ENCODE peak calls at places on chromosomes 4 and X, in nine cellular contexts. One of them, this sample, is unnamed.

GRCh38 chrX:40099046-40099968 is 1.5 kb upstream of the BCOR start:
- DNase-seq in lung: no peak
- DNase-seq in right atrium auricular region: no peak
- DNase-seq in CD8-positive, alpha-beta T cell: no peak
- DNase-seq in T-helper 17 cell: peak; percentile 37
- DNase-seq in fibroblast of lung: no peak
- DNase-seq in osteoblast: peak; percentile 89
- DNase-seq in BE2C: peak; percentile 56
- DNase-seq in pancreas: peak; percentile 60
- DNase-seq in this sample: peak; percentile 63

GRCh38 chrX:124462931-124463330 is 116.6 kb downstream of the SH2D1A start:
- DNase-seq in osteoblast: no peak
- DNase-seq in fibroblast of lung: no peak
- DNase-seq in T-helper 17 cell: no peak
- DNase-seq in pancreas: no peak
- DNase-seq in lung: no peak
- DNase-seq in BE2C: no peak
- DNase-seq in CD8-positive, alpha-beta T cell: no peak
- DNase-seq in right atrium auricular region: no peak
- DNase-seq in this sample: no peak

GRCh38 chrX:47900833-47901232 is 64.1 kb downstream of the ZNF81 start:
- DNase-seq in osteoblast: no peak
- DNase-seq in fibroblast of lung: no peak
- DNase-seq in pancreas: no peak
- DNase-seq in right atrium auricular region: no peak
- DNase-seq in BE2C: no peak
- DNase-seq in lung: no peak
- DNase-seq in T-helper 17 cell: no peak
- DNase-seq in CD8-positive, alpha-beta T cell: no peak
- DNase-seq in this sample: no peak

GRCh38 chr4:10093801-10094552 is 22.6 kb downstream of the WDR1 start:
- DNase-seq in CD8-positive, alpha-beta T cell: no peak
- DNase-seq in fibroblast of lung: peak; percentile 98
- DNase-seq in lung: peak; percentile 53
- DNase-seq in osteoblast: peak; percentile 97
- DNase-seq in T-helper 17 cell: no peak
- DNase-seq in BE2C: no peak
- DNase-seq in right atrium auricular region: no peak
- DNase-seq in pancreas: no peak
- DNase-seq in this sample: no peak

GRCh38 chr4:115609631-115610030 is 496.2 kb upstream of the NDST4 start:
- DNase-seq in pancreas: no peak
- DNase-seq in fibroblast of lung: peak; percentile 0
- DNase-seq in T-helper 17 cell: no peak
- DNase-seq in lung: no peak
- DNase-seq in right atrium auricular region: no peak
- DNase-seq in CD8-positive, alpha-beta T cell: no peak
- DNase-seq in osteoblast: no peak
- DNase-seq in BE2C: no peak
- DNase-seq in this sample: no peak

GRCh38 chrX:338281-338835 is 19.8 kb upstream of the GTPBP6 start:
- DNase-seq in lung: no peak
- DNase-seq in pancreas: no peak
- DNase-seq in BE2C: no peak
- DNase-seq in right atrium auricular region: no peak
- DNase-seq in CD8-positive, alpha-beta T cell: no peak
- DNase-seq in osteoblast: no peak
- DNase-seq in fibroblast of lung: no peak
- DNase-seq in T-helper 17 cell: no peak
- DNase-seq in this sample: no peak

GRCh38 chrX:66872771-66873170 is 233.9 kb upstream of the EDA2R start:
- DNase-seq in BE2C: no peak
- DNase-seq in osteoblast: no peak
- DNase-seq in lung: no peak
- DNase-seq in CD8-positive, alpha-beta T cell: no peak
- DNase-seq in T-helper 17 cell: no peak
- DNase-seq in fibroblast of lung: no peak
- DNase-seq in pancreas: no peak
- DNase-seq in right atrium auricular region: no peak
- DNase-seq in this sample: no peak

GRCh38 chr4:111945014-111945413 is 200.2 kb upstream of the FAM241A start:
- DNase-seq in T-helper 17 cell: no peak
- DNase-seq in right atrium auricular region: no peak
- DNase-seq in lung: no peak
- DNase-seq in CD8-positive, alpha-beta T cell: no peak
- DNase-seq in BE2C: no peak
- DNase-seq in pancreas: no peak
- DNase-seq in fibroblast of lung: peak; percentile 9
- DNase-seq in osteoblast: no peak
- DNase-seq in this sample: no peak

GRCh38 chr4:71229477-71230257 is 109.2 kb upstream of the SLC4A4 start:
- DNase-seq in BE2C: peak; percentile 19
- DNase-seq in osteoblast: peak; percentile 76
- DNase-seq in fibroblast of lung: peak; percentile 50
- DNase-seq in CD8-positive, alpha-beta T cell: no peak
- DNase-seq in lung: no peak
- DNase-seq in pancreas: no peak
- DNase-seq in right atrium auricular region: no peak
- DNase-seq in T-helper 17 cell: no peak
- DNase-seq in this sample: no peak

GRCh38 chrX:144586756-144587155 is 660.5 kb upstream of the SPANXN1 start:
- DNase-seq in osteoblast: no peak
- DNase-seq in right atrium auricular region: no peak
- DNase-seq in pancreas: no peak
- DNase-seq in fibroblast of lung: no peak
- DNase-seq in BE2C: no peak
- DNase-seq in lung: peak; percentile 31
- DNase-seq in CD8-positive, alpha-beta T cell: no peak
- DNase-seq in T-helper 17 cell: no peak
- DNase-seq in this sample: no peak

GRCh38 chr4:153222162-153222789 is 18.0 kb downstream of the TRIM2 start:
- DNase-seq in osteoblast: peak; percentile 96
- DNase-seq in lung: no peak
- DNase-seq in CD8-positive, alpha-beta T cell: peak; percentile 9
- DNase-seq in fibroblast of lung: peak; percentile 84
- DNase-seq in right atrium auricular region: peak; percentile 80
- DNase-seq in pancreas: no peak
- DNase-seq in T-helper 17 cell: peak; percentile 12
- DNase-seq in BE2C: peak; percentile 67
- DNase-seq in this sample: peak; percentile 67

GRCh38 chrX:66046612-66047235 is 6.8 kb upstream of the VSIG4 start:
- DNase-seq in osteoblast: no peak
- DNase-seq in CD8-positive, alpha-beta T cell: no peak
- DNase-seq in right atrium auricular region: no peak
- DNase-seq in lung: no peak
- DNase-seq in T-helper 17 cell: no peak
- DNase-seq in pancreas: no peak
- DNase-seq in BE2C: no peak
- DNase-seq in fibroblast of lung: no peak
- DNase-seq in this sample: no peak

GRCh38 chrX:19544693-19545305 is 29.5 kb upstream of the MAP3K15 start:
- DNase-seq in lung: peak; percentile 59
- DNase-seq in fibroblast of lung: peak; percentile 42
- DNase-seq in BE2C: peak; percentile 39
- DNase-seq in osteoblast: peak; percentile 94
- DNase-seq in right atrium auricular region: no peak
- DNase-seq in pancreas: no peak
- DNase-seq in CD8-positive, alpha-beta T cell: no peak
- DNase-seq in T-helper 17 cell: no peak
- DNase-seq in this sample: peak; percentile 40

GRCh38 chrX:149302705-149303104 is 202.4 kb downstream of the IDS start:
- DNase-seq in osteoblast: no peak
- DNase-seq in T-helper 17 cell: no peak
- DNase-seq in CD8-positive, alpha-beta T cell: no peak
- DNase-seq in pancreas: no peak
- DNase-seq in fibroblast of lung: no peak
- DNase-seq in lung: no peak
- DNase-seq in BE2C: no peak
- DNase-seq in right atrium auricular region: no peak
- DNase-seq in this sample: no peak

DNA sequence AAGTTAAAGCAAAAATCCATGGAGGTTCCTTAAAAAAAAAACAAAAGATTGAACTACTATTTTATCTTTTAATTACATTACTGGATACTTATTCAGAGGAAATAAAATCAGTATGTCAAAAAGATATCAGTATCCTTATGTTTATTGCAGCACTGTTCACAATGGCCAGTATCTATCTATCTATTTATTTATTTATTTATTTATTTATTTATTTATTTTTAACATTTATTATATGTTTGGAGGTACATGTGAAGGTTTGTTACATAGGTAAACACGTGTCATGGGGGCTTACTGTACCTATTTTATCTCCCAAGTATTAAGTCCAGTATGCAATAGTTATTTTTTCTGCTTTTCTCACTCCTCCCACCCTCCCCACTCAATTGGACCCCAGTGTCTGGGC is 881.1 kb upstream of the POU3F4 start:
- DNase-seq in BE2C: no peak
- DNase-seq in right atrium auricular region: no peak
- DNase-seq in pancreas: no peak
- DNase-seq in osteoblast: no peak
- DNase-seq in T-helper 17 cell: no peak
- DNase-seq in fibroblast of lung: no peak
- DNase-seq in CD8-positive, alpha-beta T cell: no peak
- DNase-seq in lung: no peak
- DNase-seq in this sample: no peak
- H3K9me3 ChIP-seq in BE2C: no peaks in the 10 kb centered on the region
- H3K9me3 ChIP-seq in right atrium auricular region: no peaks in the 10 kb centered on the region
- H3K9me3 ChIP-seq in pancreas: no peaks in the 10 kb centered on the region
- H3K9me3 ChIP-seq in osteoblast: no peaks in the 10 kb centered on the region
- H3K9me3 ChIP-seq in T-helper 17 cell: no peaks in the 10 kb centered on the region
- H3K9me3 ChIP-seq in fibroblast of lung: no peaks in the 10 kb centered on the region
- H3K9me3 ChIP-seq in CD8-positive, alpha-beta T cell: no peaks in the 10 kb centered on the region
- H3K9me3 ChIP-seq in lung: no peaks in the 10 kb centered on the region
- H3K9me3 ChIP-seq in this sample: no peaks in the 10 kb centered on the region

GRCh38 chr4:173519130-173520101 is 10.6 kb downstream of the HAND2 start:
- DNase-seq in fibroblast of lung: no peak
- DNase-seq in CD8-positive, alpha-beta T cell: no peak
- DNase-seq in lung: no peak
- DNase-seq in BE2C: peak; percentile 89
- DNase-seq in osteoblast: no peak
- DNase-seq in T-helper 17 cell: no peak
- DNase-seq in pancreas: no peak
- DNase-seq in right atrium auricular region: no peak
- DNase-seq in this sample: no peak

GRCh38 chr4:173518419-173519102 is 11.5 kb downstream of the HAND2 start:
- DNase-seq in osteoblast: no peak
- DNase-seq in CD8-positive, alpha-beta T cell: no peak
- DNase-seq in pancreas: no peak
- DNase-seq in fibroblast of lung: no peak
- DNase-seq in BE2C: peak; percentile 71
- DNase-seq in right atrium auricular region: no peak
- DNase-seq in lung: no peak
- DNase-seq in T-helper 17 cell: no peak
- DNase-seq in this sample: no peak

GRCh38 chr4:173516621-173517612 is 13.1 kb downstream of the HAND2 start:
- DNase-seq in BE2C: peak; percentile 79
- DNase-seq in right atrium auricular region: no peak
- DNase-seq in pancreas: no peak
- DNase-seq in osteoblast: no peak
- DNase-seq in T-helper 17 cell: no peak
- DNase-seq in CD8-positive, alpha-beta T cell: no peak
- DNase-seq in fibroblast of lung: no peak
- DNase-seq in lung: no peak
- DNase-seq in this sample: no peak

GRCh38 chr4:173515458-173515857 is 14.6 kb downstream of the HAND2 start:
- DNase-seq in pancreas: no peak
- DNase-seq in right atrium auricular region: no peak
- DNase-seq in BE2C: no peak
- DNase-seq in CD8-positive, alpha-beta T cell: no peak
- DNase-seq in fibroblast of lung: no peak
- DNase-seq in lung: no peak
- DNase-seq in osteoblast: no peak
- DNase-seq in T-helper 17 cell: no peak
- DNase-seq in this sample: no peak

DNA sequence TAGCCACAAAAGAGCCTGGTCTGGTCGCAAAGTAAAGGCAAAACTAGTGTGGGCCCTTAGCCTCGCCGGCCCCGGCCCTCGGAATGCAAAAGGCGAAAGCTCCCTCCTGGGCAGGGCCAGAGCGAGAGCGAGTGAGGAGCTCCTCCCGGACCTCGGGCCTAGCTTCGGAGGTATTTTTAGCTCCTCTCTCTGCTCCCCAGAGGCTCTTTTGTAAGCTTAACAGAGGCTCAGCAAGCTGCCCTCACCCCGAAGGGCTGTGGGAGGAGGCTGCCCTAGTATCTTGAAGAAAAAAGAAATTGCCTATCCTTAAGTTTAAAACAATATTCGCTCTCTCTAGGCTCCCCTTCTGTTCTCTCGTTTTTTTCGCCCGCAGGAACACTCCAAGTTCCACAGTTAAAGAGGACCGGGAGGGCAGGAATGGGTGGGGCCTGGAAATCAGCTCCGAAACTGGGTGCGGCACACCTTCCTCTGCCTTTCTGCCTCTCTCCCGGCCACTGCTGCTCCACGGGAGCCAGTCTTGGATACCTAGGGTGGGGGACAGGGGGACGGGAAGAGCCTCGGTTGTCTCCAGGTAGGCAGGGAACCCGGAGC is 12.2 kb downstream of the HAND2 start:
- DNase-seq in lung: no peak
- DNase-seq in BE2C: peak; percentile 69
- DNase-seq in pancreas: no peak
- DNase-seq in fibroblast of lung: no peak
- DNase-seq in CD8-positive, alpha-beta T cell: no peak
- DNase-seq in osteoblast: no peak
- DNase-seq in T-helper 17 cell: no peak
- DNase-seq in right atrium auricular region: no peak
- DNase-seq in this sample: no peak
- H3K9me3 ChIP-seq in lung: no peaks in the 10 kb centered on the region
- H3K9me3 ChIP-seq in BE2C: no peaks in the 10 kb centered on the region
- H3K9me3 ChIP-seq in pancreas: no peaks in the 10 kb centered on the region
- H3K9me3 ChIP-seq in fibroblast of lung: no peaks in the 10 kb centered on the region
- H3K9me3 ChIP-seq in CD8-positive, alpha-beta T cell: no peaks in the 10 kb centered on the region
- H3K9me3 ChIP-seq in osteoblast: no peaks in the 10 kb centered on the region
- H3K9me3 ChIP-seq in T-helper 17 cell: no peaks in the 10 kb centered on the region
- H3K9me3 ChIP-seq in right atrium auricular region: no peaks in the 10 kb centered on the region
- H3K9me3 ChIP-seq in this sample: no peaks in the 10 kb centered on the region

DNA sequence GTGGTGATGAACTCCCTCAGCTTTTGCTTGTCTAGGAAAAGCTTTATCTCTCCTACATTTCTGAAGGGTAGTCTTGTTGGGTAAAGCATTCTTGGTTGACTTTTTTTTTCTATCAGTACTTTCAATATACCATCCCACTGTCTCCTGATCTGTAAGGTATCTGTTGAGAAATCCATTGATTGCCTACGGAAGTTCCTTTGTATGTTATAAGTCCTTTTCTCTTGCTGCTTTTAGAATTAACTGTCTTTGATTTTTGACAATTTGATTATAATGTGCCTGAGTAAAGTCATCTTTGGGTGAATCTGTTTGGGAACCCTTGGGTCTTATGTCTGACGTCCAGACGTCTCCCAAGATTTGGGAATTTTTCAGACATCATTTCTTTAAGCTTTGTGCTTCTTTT is 30.8 kb downstream of the SCLT1 start:
- DNase-seq in CD8-positive, alpha-beta T cell: no peak
- DNase-seq in BE2C: no peak
- DNase-seq in fibroblast of lung: no peak
- DNase-seq in osteoblast: no peak
- DNase-seq in right atrium auricular region: no peak
- DNase-seq in pancreas: no peak
- DNase-seq in T-helper 17 cell: no peak
- DNase-seq in lung: no peak
- DNase-seq in this sample: no peak
- H3K9me3 ChIP-seq in CD8-positive, alpha-beta T cell: peaks cover 40% of the 10 kb centered on the region
- H3K9me3 ChIP-seq in BE2C: no peaks in the 10 kb centered on the region
- H3K9me3 ChIP-seq in fibroblast of lung: no peaks in the 10 kb centered on the region
- H3K9me3 ChIP-seq in osteoblast: peaks cover 6% of the 10 kb centered on the region
- H3K9me3 ChIP-seq in right atrium auricular region: peaks cover 5% of the 10 kb centered on the region
- H3K9me3 ChIP-seq in pancreas: no peaks in the 10 kb centered on the region
- H3K9me3 ChIP-seq in T-helper 17 cell: peaks cover 20% of the 10 kb centered on the region
- H3K9me3 ChIP-seq in lung: peaks cover 9% of the 10 kb centered on the region
- H3K9me3 ChIP-seq in this sample: no peaks in the 10 kb centered on the region

GRCh38 chr4:49217492-49217891 is 231.4 kb downstream of the CWH43 start:
- DNase-seq in fibroblast of lung: no peak
- DNase-seq in osteoblast: no peak
- DNase-seq in pancreas: no peak
- DNase-seq in BE2C: no peak
- DNase-seq in T-helper 17 cell: no peak
- DNase-seq in lung: no peak
- DNase-seq in CD8-positive, alpha-beta T cell: no peak
- DNase-seq in right atrium auricular region: no peak
- DNase-seq in this sample: no peak
- H3K9me3 ChIP-seq in fibroblast of lung: no peaks in the 10 kb centered on the region
- H3K9me3 ChIP-seq in osteoblast: peaks cover 6% of the 10 kb centered on the region
- H3K9me3 ChIP-seq in pancreas: no peaks in the 10 kb centered on the region
- H3K9me3 ChIP-seq in BE2C: no peaks in the 10 kb centered on the region
- H3K9me3 ChIP-seq in T-helper 17 cell: peaks cover 4% of the 10 kb centered on the region
- H3K9me3 ChIP-seq in lung: no peaks in the 10 kb centered on the region
- H3K9me3 ChIP-seq in CD8-positive, alpha-beta T cell: no peaks in the 10 kb centered on the region
- H3K9me3 ChIP-seq in right atrium auricular region: no peaks in the 10 kb centered on the region
- H3K9me3 ChIP-seq in this sample: no peaks in the 10 kb centered on the region